ENCODE peak calls at places on chromosome 1, in six cellular contexts. E is NCI-H187 treated with DMSO at 0.1 percent for 48 hours, H is T-cell, S is NCI-H524, R is Ammon's horn, B is fibroblast of pulmonary artery. P is an unnamed sample.

GRCh38 chr1:99445486-99445885 is 181.2 kb downstream of the PLPPR4 start:
- DNase-seq in E (no peak), H (no peak), S (no peak), R (no peak), B (no peak), P (no peak)

GRCh38 chr1:81998165-81998564 is 197.4 kb downstream of the ADGRL2 start:
- DNase-seq in E (no peak), H (no peak), S (no peak), R (no peak), B (peak; percentile 7), P (no peak)

GRCh38 chr1:145846191-145846590 is 761 bp downstream of the NUDT17 start:
- DNase-seq in E (no peak), H (no peak), S (peak; percentile 25), R (peak; percentile 18), B (peak; percentile 43), P (no peak)

GRCh38 chr1:155192346-155193274 is 15.1 kb downstream of the THBS3 start:
- DNase-seq in E (peak; percentile 71), H (no peak), S (no peak), R (no peak), B (no peak), P (peak; percentile 66)

GRCh38 chr1:149979245-149979971 is 31.1 kb downstream of the OTUD7B start:
- DNase-seq in E (no peak), H (no peak), S (no peak), R (no peak), B (no peak), P (no peak)

GRCh38 chr1:214753236-214753852 is 150.3 kb downstream of the CENPF start:
- DNase-seq in E (no peak), H (no peak), S (no peak), R (no peak), B (no peak), P (no peak)

GRCh38 chr1:154609398-154610380 is 1.7 kb upstream of the ADAR start:
- DNase-seq in E (peak; percentile 35), H (peak; percentile 26), S (no peak), R (no peak), B (peak; percentile 11), P (no peak)

GRCh38 chr1:48916121-48917069 is 139.7 kb upstream of the BEND5 start:
- DNase-seq in E (no peak), H (no peak), S (peak; percentile 77), R (peak; percentile 57), B (peak; percentile 80), P (peak; percentile 13)

GRCh38 chr1:223628233-223628632 is 37.3 kb downstream of the CAPN8 start:
- DNase-seq in E (no peak), H (peak; percentile 25), S (peak; percentile 59), R (peak; percentile 59), B (peak; percentile 27), P (no peak)

GRCh38 chr1:221888801-221889200 is 146.9 kb upstream of the DUSP10 start:
- DNase-seq in E (no peak), H (no peak), S (no peak), R (no peak), B (no peak), P (no peak)

GRCh38 chr1:228334226-228334935 is 72.3 kb downstream of the TRIM11 start:
- DNase-seq in E (no peak), H (no peak), S (no peak), R (no peak), B (no peak), P (no peak)

GRCh38 chr1:58898739-58899580 is 115.1 kb upstream of the JUN start:
- DNase-seq in E (no peak), H (no peak), S (peak; percentile 67), R (peak; percentile 54), B (peak; percentile 62), P (no peak)

GRCh38 chr1:4654764-4655673 is 610 bp downstream of the AJAP1 start:
- DNase-seq in E (no peak), H (no peak), S (no peak), R (no peak), B (no peak), P (no peak)

GRCh38 chr1:60904079-60904852 is 178.1 kb upstream of the NFIA start:
- DNase-seq in E (no peak), H (no peak), S (no peak), R (peak; percentile 54), B (peak; percentile 51), P (peak; percentile 41)

GRCh38 chr1:176471338-176472121 is 8.6 kb downstream of the PAPPA2 start:
- DNase-seq in E (no peak), H (no peak), S (no peak), R (no peak), B (no peak), P (no peak)

GRCh38 chr1:211748810-211749209 is 73.4 kb upstream of the NEK2 start:
- DNase-seq in E (no peak), H (no peak), S (no peak), R (peak; percentile 36), B (no peak), P (no peak)

GRCh38 chr1:45032833-45033232 is 20.8 kb downstream of the UROD start:
- DNase-seq in E (peak; percentile 2), H (no peak), S (peak; percentile 37), R (no peak), B (no peak), P (peak; percentile 21)

GRCh38 chr1:50271337-50271736 is 151.9 kb downstream of the DMRTA2 start:
- DNase-seq in E (no peak), H (no peak), S (peak; percentile 75), R (no peak), B (no peak), P (no peak)

GRCh38 chr1:42936309-42937078 is 22.2 kb downstream of the SLC2A1 start:
- DNase-seq in E (no peak), H (no peak), S (no peak), R (no peak), B (peak; percentile 53), P (no peak)

GRCh38 chr1:43279666-43280065 is 5.7 kb downstream of the C1orf210 start:
- DNase-seq in E (no peak), H (no peak), S (no peak), R (no peak), B (no peak), P (no peak)

GRCh38 chr1:68322837-68323687 is 90.7 kb upstream of the WLS start:
- DNase-seq in E (peak; percentile 31), H (no peak), S (no peak), R (no peak), B (peak; percentile 38), P (no peak)

GRCh38 chr1:61344711-61345110 is 262.4 kb downstream of the NFIA start:
- DNase-seq in E (no peak), H (no peak), S (no peak), R (no peak), B (peak; percentile 41), P (no peak)

GRCh38 chr1:7250176-7250575 is 464.9 kb downstream of the CAMTA1 start:
- DNase-seq in E (no peak), H (no peak), S (no peak), R (no peak), B (no peak), P (no peak)

P was measured in DMS79.